ENCODE peak calls at places on chromosomes 5 and 9, in eight cellular contexts. F is left lung, H is upper lobe of left lung, T is hepatocyte, O is upper lobe of right lung, I is GM12878, K is transverse colon, P is uterus. R is an unnamed sample.

GRCh38 chr9:108671156-108671555 is 184.6 kb downstream of the ACTL7B start:
- DNase-seq in F (no peak), H (no peak), T (no peak), O (no peak), I (no peak), K (no peak), P (no peak), R (no peak)

GRCh38 chr9:117205806-117206205 is 209.1 kb downstream of the ASTN2 start:
- DNase-seq in F (no peak), H (no peak), T (no peak), O (no peak), I (no peak), K (no peak), P (no peak), R (no peak)

GRCh38 chr5:150377964-150378694 is 20.6 kb downstream of the TCOF1 start:
- DNase-seq in F (no peak), H (no peak), T (peak), O (no peak), I (no peak), K (no peak), P (no peak), R (peak)

GRCh38 chr9:112620998-112621694 is 96.8 kb downstream of the INIP start:
- DNase-seq in F (no peak), H (no peak), T (no peak), O (no peak), I (no peak), K (no peak), P (no peak), R (no peak)

GRCh38 chr9:76379494-76379893 is 14.7 kb downstream of the RFK start:
- DNase-seq in F (no peak), H (no peak), T (no peak), O (no peak), I (no peak), K (no peak), P (no peak), R (no peak)

GRCh38 chr9:94801685-94802084 is 75.2 kb downstream of the AOPEP start:
- DNase-seq in F (no peak), H (no peak), T (no peak), O (no peak), I (no peak), K (no peak), P (no peak), R (no peak)

GRCh38 chr9:93681316-93682154 is 105.2 kb downstream of the PHF2 start:
- DNase-seq in F (no peak), H (peak), T (peak), O (peak), I (no peak), K (peak), P (peak), R (no peak)

GRCh38 chr9:106862946-106863740 is at the start of gene ZNF462:
- DNase-seq in F (no peak), H (no peak), T (peak), O (no peak), I (no peak), K (peak), P (peak), R (no peak)

GRCh38 chr5:178309271-178310008 is 76.8 kb upstream of the PHYKPL start:
- DNase-seq in F (peak), H (no peak), T (no peak), O (peak), I (no peak), K (no peak), P (no peak), R (no peak)

GRCh38 chr9:13279284-13280162 is at the start of gene MPDZ:
- DNase-seq in F (peak), H (peak), T (peak), O (peak), I (no peak), K (peak), P (peak), R (peak)
- H3K4me3 ChIP-seq in F (peak), H (peak), T (peak), O (peak), I (no peak), K (peak), P (peak), R (peak)

GRCh38 chr9:124403246-124403645 is 12.0 kb downstream of the PSMB7 start:
- DNase-seq in F (no peak), H (no peak), T (no peak), O (no peak), I (no peak), K (no peak), P (no peak), R (no peak)

GRCh38 chr9:124398191-124398590 is 17.1 kb downstream of the PSMB7 start:
- DNase-seq in F (no peak), H (no peak), T (no peak), O (no peak), I (no peak), K (no peak), P (no peak), R (no peak)

GRCh38 chr9:124395826-124396225 is 19.4 kb downstream of the PSMB7 start:
- DNase-seq in F (no peak), H (no peak), T (no peak), O (no peak), I (no peak), K (no peak), P (no peak), R (no peak)

GRCh38 chr9:124399999-124400940 is 15.0 kb downstream of the PSMB7 start:
- DNase-seq in F (no peak), H (no peak), T (no peak), O (no peak), I (no peak), K (no peak), P (no peak), R (peak)

GRCh38 chr9:124399323-124399962 is 15.8 kb downstream of the PSMB7 start:
- DNase-seq in F (no peak), H (no peak), T (no peak), O (no peak), I (no peak), K (no peak), P (peak), R (peak)
- H3K4me3 ChIP-seq in F (no peak), H (no peak), T (no peak), O (no peak), I (no peak), K (no peak), P (no peak), R (peak)

GRCh38 chr9:129596541-129597328 is 24.2 kb downstream of the C9orf50 start:
- DNase-seq in F (peak), H (peak), T (peak), O (peak), I (no peak), K (peak), P (peak), R (peak)
- H3K4me3 ChIP-seq in F (peak), H (peak), T (peak), O (peak), I (no peak), K (peak), P (peak), R (peak)

GRCh38 chr9:35033101-35033500 is 39.3 kb downstream of the VCP start:
- DNase-seq in F (no peak), H (no peak), T (no peak), O (no peak), I (no peak), K (no peak), P (no peak), R (no peak)

GRCh38 chr9:35035851-35036701 is 36.3 kb downstream of the VCP start:
- DNase-seq in F (peak), H (peak), T (no peak), O (peak), I (no peak), K (peak), P (peak), R (no peak)
- H3K4me3 ChIP-seq in F (peak), H (no peak), T (no peak), O (peak), I (no peak), K (peak), P (peak), R (peak)

GRCh38 chr5:56317923-56318561 is 84.9 kb upstream of the ANKRD55 start:
- DNase-seq in F (no peak), H (no peak), T (no peak), O (no peak), I (peak), K (no peak), P (no peak), R (no peak)

GRCh38 chr5:56322592-56322991 is 89.5 kb upstream of the ANKRD55 start:
- DNase-seq in F (no peak), H (no peak), T (no peak), O (no peak), I (no peak), K (no peak), P (no peak), R (no peak)

GRCh38 chr5:56321236-56321881 is 88.2 kb upstream of the ANKRD55 start:
- DNase-seq in F (no peak), H (no peak), T (no peak), O (no peak), I (no peak), K (no peak), P (no peak), R (no peak)

GRCh38 chr5:56319281-56320242 is 86.4 kb upstream of the ANKRD55 start:
- DNase-seq in F (peak), H (peak), T (no peak), O (peak), I (no peak), K (peak), P (peak), R (peak)

GRCh38 chr5:56320686-56321085 is 87.6 kb upstream of the ANKRD55 start:
- DNase-seq in F (no peak), H (no peak), T (no peak), O (no peak), I (no peak), K (no peak), P (no peak), R (no peak)
- H3K4me3 ChIP-seq in F (no peak), H (no peak), T (no peak), O (no peak), I (no peak), K (no peak), P (no peak), R (no peak)

GRCh38 chr5:192970-193831 is 1.9 kb downstream of the LRRC14B start:
- DNase-seq in F (no peak), H (no peak), T (no peak), O (peak), I (no peak), K (no peak), P (no peak), R (no peak)
- H3K4me3 ChIP-seq in F (no peak), H (no peak), T (no peak), O (no peak), I (no peak), K (no peak), P (no peak), R (no peak)